ENCODE peak calls at places on chromosomes 4 and X, in seven cellular contexts. One of them, this sample, is unnamed.

GRCh38 chr4:73668806-73669205 is 48.6 kb upstream of the RASSF6 start:
- DNase-seq in H1: no peak
- DNase-seq in mesendoderm: no peak
- DNase-seq in neuronal stem cell: no peak
- DNase-seq in IMR-90: no peak
- DNase-seq in trophoblast cell: no peak
- DNase-seq in H9: no peak
- DNase-seq in this sample: peak

GRCh38 chr4:140281828-140282227 is 91.6 kb upstream of the SCOC start:
- DNase-seq in H1: no peak
- DNase-seq in H9: no peak
- DNase-seq in trophoblast cell: no peak
- DNase-seq in IMR-90: peak
- DNase-seq in neuronal stem cell: no peak
- DNase-seq in mesendoderm: no peak
- DNase-seq in this sample: peak

GRCh38 chr4:13966241-13967195 is 339.0 kb upstream of the BOD1L1 start:
- DNase-seq in H9: no peak
- DNase-seq in neuronal stem cell: no peak
- DNase-seq in mesendoderm: peak
- DNase-seq in trophoblast cell: no peak
- DNase-seq in H1: no peak
- DNase-seq in IMR-90: peak
- DNase-seq in this sample: peak

GRCh38 chr4:80035336-80035735 is 37.7 kb downstream of the ANTXR2 start:
- DNase-seq in neuronal stem cell: no peak
- DNase-seq in H9: no peak
- DNase-seq in H1: no peak
- DNase-seq in trophoblast cell: no peak
- DNase-seq in IMR-90: no peak
- DNase-seq in mesendoderm: peak
- DNase-seq in this sample: no peak

GRCh38 chr4:11529625-11530201 is 101.0 kb upstream of the HS3ST1 start:
- DNase-seq in H1: no peak
- DNase-seq in IMR-90: peak
- DNase-seq in trophoblast cell: no peak
- DNase-seq in H9: no peak
- DNase-seq in neuronal stem cell: no peak
- DNase-seq in mesendoderm: no peak
- DNase-seq in this sample: peak

GRCh38 chr4:153290134-153290533 is 54.4 kb upstream of the MND1 start:
- DNase-seq in neuronal stem cell: no peak
- DNase-seq in IMR-90: no peak
- DNase-seq in trophoblast cell: no peak
- DNase-seq in mesendoderm: no peak
- DNase-seq in H1: no peak
- DNase-seq in H9: no peak
- DNase-seq in this sample: no peak

GRCh38 chr4:139750099-139750498 is 84.5 kb downstream of the MGST2 start:
- DNase-seq in trophoblast cell: no peak
- DNase-seq in H9: no peak
- DNase-seq in H1: no peak
- DNase-seq in mesendoderm: peak
- DNase-seq in neuronal stem cell: no peak
- DNase-seq in IMR-90: no peak
- DNase-seq in this sample: no peak

GRCh38 chr4:121072836-121073362 is 564 bp upstream of the NDNF start:
- DNase-seq in mesendoderm: peak
- DNase-seq in H1: no peak
- DNase-seq in trophoblast cell: no peak
- DNase-seq in neuronal stem cell: peak
- DNase-seq in H9: peak
- DNase-seq in IMR-90: no peak
- DNase-seq in this sample: no peak

GRCh38 chr4:156837625-156838345 is 133.8 kb downstream of the PDGFC start:
- DNase-seq in H9: no peak
- DNase-seq in neuronal stem cell: no peak
- DNase-seq in IMR-90: no peak
- DNase-seq in mesendoderm: no peak
- DNase-seq in H1: no peak
- DNase-seq in trophoblast cell: no peak
- DNase-seq in this sample: no peak

GRCh38 chrX:135632353-135632752 is 81.1 kb upstream of the CT45A1 start:
- DNase-seq in trophoblast cell: no peak
- DNase-seq in H9: no peak
- DNase-seq in H1: no peak
- DNase-seq in neuronal stem cell: no peak
- DNase-seq in IMR-90: no peak
- DNase-seq in mesendoderm: no peak
- DNase-seq in this sample: no peak

GRCh38 chr4:2689114-2689513 is 67.0 kb downstream of the TNIP2 start:
- DNase-seq in trophoblast cell: no peak
- DNase-seq in neuronal stem cell: no peak
- DNase-seq in H9: no peak
- DNase-seq in IMR-90: no peak
- DNase-seq in H1: no peak
- DNase-seq in mesendoderm: no peak
- DNase-seq in this sample: no peak

GRCh38 chr4:152998861-152999260 is 62.7 kb downstream of the FHDC1 start:
- DNase-seq in trophoblast cell: no peak
- DNase-seq in H9: no peak
- DNase-seq in H1: no peak
- DNase-seq in neuronal stem cell: no peak
- DNase-seq in mesendoderm: no peak
- DNase-seq in IMR-90: no peak
- DNase-seq in this sample: no peak

GRCh38 chr4:122914292-122914904 is 8.0 kb downstream of the NUDT6 start:
- DNase-seq in H1: no peak
- DNase-seq in mesendoderm: no peak
- DNase-seq in IMR-90: peak
- DNase-seq in neuronal stem cell: no peak
- DNase-seq in H9: no peak
- DNase-seq in trophoblast cell: peak
- DNase-seq in this sample: no peak

GRCh38 chrX:73944582-73944947 is 359.4 kb upstream of the ZCCHC13 start:
- DNase-seq in neuronal stem cell: no peak
- DNase-seq in H9: no peak
- DNase-seq in IMR-90: peak
- DNase-seq in mesendoderm: peak
- DNase-seq in H1: no peak
- DNase-seq in trophoblast cell: no peak
- DNase-seq in this sample: no peak

GRCh38 chrX:56319165-56319564 is 87.0 kb downstream of the KLF8 start:
- DNase-seq in mesendoderm: no peak
- DNase-seq in H1: no peak
- DNase-seq in neuronal stem cell: no peak
- DNase-seq in H9: no peak
- DNase-seq in IMR-90: no peak
- DNase-seq in trophoblast cell: no peak
- DNase-seq in this sample: no peak

GRCh38 chrX:115330498-115331138 is 41.1 kb downstream of the LUZP4 start:
- DNase-seq in IMR-90: peak
- DNase-seq in trophoblast cell: peak
- DNase-seq in mesendoderm: peak
- DNase-seq in neuronal stem cell: no peak
- DNase-seq in H1: no peak
- DNase-seq in H9: peak
- DNase-seq in this sample: peak

GRCh38 chrX:105744291-105744690 is 78.0 kb upstream of the NRK start:
- DNase-seq in neuronal stem cell: no peak
- DNase-seq in IMR-90: no peak
- DNase-seq in H1: no peak
- DNase-seq in H9: no peak
- DNase-seq in mesendoderm: no peak
- DNase-seq in trophoblast cell: peak
- DNase-seq in this sample: no peak

GRCh38 chr4:14701896-14702295 is 300.4 kb upstream of the CPEB2 start:
- DNase-seq in H1: no peak
- DNase-seq in trophoblast cell: no peak
- DNase-seq in neuronal stem cell: no peak
- DNase-seq in mesendoderm: no peak
- DNase-seq in IMR-90: no peak
- DNase-seq in H9: no peak
- DNase-seq in this sample: no peak

GRCh38 chrX:85611926-85612325 is 232.5 kb upstream of the POF1B start:
- DNase-seq in mesendoderm: no peak
- DNase-seq in neuronal stem cell: no peak
- DNase-seq in H1: no peak
- DNase-seq in trophoblast cell: no peak
- DNase-seq in H9: no peak
- DNase-seq in IMR-90: peak
- DNase-seq in this sample: peak

GRCh38 chrX:40213092-40213491 is 115.3 kb upstream of the BCOR start:
- DNase-seq in trophoblast cell: no peak
- DNase-seq in H1: no peak
- DNase-seq in IMR-90: no peak
- DNase-seq in mesendoderm: no peak
- DNase-seq in H9: no peak
- DNase-seq in neuronal stem cell: no peak
- DNase-seq in this sample: no peak

GRCh38 chr4:68904786-68905185 is 46.8 kb downstream of the UGT2A3 start:
- DNase-seq in H9: peak
- DNase-seq in trophoblast cell: no peak
- DNase-seq in mesendoderm: peak
- DNase-seq in IMR-90: no peak
- DNase-seq in neuronal stem cell: no peak
- DNase-seq in H1: no peak
- DNase-seq in this sample: no peak

GRCh38 chr4:175378372-175378771 is 433.7 kb downstream of the GPM6A start:
- DNase-seq in IMR-90: no peak
- DNase-seq in trophoblast cell: no peak
- DNase-seq in mesendoderm: peak
- DNase-seq in H9: no peak
- DNase-seq in neuronal stem cell: no peak
- DNase-seq in H1: no peak
- DNase-seq in this sample: no peak

GRCh38 chrX:123851010-123851409 is 8.8 kb upstream of the XIAP start:
- DNase-seq in H1: no peak
- DNase-seq in trophoblast cell: no peak
- DNase-seq in neuronal stem cell: no peak
- DNase-seq in mesendoderm: peak
- DNase-seq in H9: no peak
- DNase-seq in IMR-90: no peak
- DNase-seq in this sample: no peak

DNA sequence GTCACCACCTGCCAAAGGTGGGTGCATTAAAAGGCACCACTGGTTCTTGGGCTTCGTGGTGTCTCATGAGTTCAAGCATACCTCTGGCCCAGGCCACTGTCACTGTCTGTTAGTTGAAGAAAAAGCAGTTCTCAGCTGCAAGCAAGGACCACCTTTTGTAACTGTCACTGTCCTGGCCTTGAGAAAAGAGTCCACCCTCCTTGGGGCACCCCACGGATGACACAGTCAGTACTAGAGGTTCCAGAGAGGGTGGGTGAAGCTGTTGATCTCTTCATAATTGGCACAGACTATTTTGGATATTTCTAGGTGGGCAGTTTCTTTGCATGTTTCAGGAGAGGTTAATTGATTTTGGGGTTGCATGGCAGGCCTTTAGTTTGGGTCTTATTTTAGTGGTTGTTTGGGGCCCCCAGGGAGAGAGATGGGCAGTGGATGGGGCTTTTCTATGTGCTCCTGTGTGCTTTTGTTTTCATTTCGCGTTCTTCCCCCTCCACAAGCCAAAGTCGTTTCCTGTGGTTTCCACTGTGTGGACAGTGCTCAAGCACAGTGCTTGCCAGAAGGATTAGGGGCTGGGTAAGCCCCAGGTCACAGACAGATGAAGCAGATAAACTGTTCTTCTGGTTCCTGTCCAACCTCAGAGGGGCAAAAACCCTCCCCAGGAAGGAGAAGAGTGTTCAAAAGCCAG is 156.2 kb upstream of the PPP1R2C start:
- DNase-seq in mesendoderm: no peak
- DNase-seq in trophoblast cell: no peak
- DNase-seq in neuronal stem cell: no peak
- DNase-seq in H1: no peak
- DNase-seq in IMR-90: no peak
- DNase-seq in H9: no peak
- DNase-seq in this sample: peak
- H3K4me2 ChIP-seq in mesendoderm: no peak
- H3K4me2 ChIP-seq in trophoblast cell: no peak
- H3K4me2 ChIP-seq in neuronal stem cell: no peak
- H3K4me2 ChIP-seq in H1: no peak
- H3K4me2 ChIP-seq in IMR-90: no peak
- H3K4me2 ChIP-seq in H9: no peak
- H3K4me2 ChIP-seq in this sample: no peak

GRCh38 chrX:71466979-71467523 is 65.9 kb upstream of the OGT start:
- DNase-seq in H9: no peak
- DNase-seq in IMR-90: no peak
- DNase-seq in trophoblast cell: no peak
- DNase-seq in neuronal stem cell: no peak
- DNase-seq in mesendoderm: no peak
- DNase-seq in H1: no peak
- DNase-seq in this sample: no peak
- H2BK120ac ChIP-seq in H9: no peak
- H2BK120ac ChIP-seq in IMR-90: no peak
- H2BK120ac ChIP-seq in trophoblast cell: no peak
- H2BK120ac ChIP-seq in neuronal stem cell: no peak
- H2BK120ac ChIP-seq in mesendoderm: no peak
- H2BK120ac ChIP-seq in H1: no peak
- H2BK120ac ChIP-seq in this sample: no peak

GRCh38 chr4:82775243-82775642 is 23.4 kb downstream of the SCD5 start:
- DNase-seq in H9: peak
- DNase-seq in IMR-90: no peak
- DNase-seq in mesendoderm: no peak
- DNase-seq in H1: no peak
- DNase-seq in trophoblast cell: no peak
- DNase-seq in neuronal stem cell: no peak
- DNase-seq in this sample: no peak

GRCh38 chr4:82779032-82779431 is 19.6 kb downstream of the SCD5 start:
- DNase-seq in trophoblast cell: no peak
- DNase-seq in mesendoderm: no peak
- DNase-seq in H9: no peak
- DNase-seq in H1: no peak
- DNase-seq in neuronal stem cell: no peak
- DNase-seq in IMR-90: no peak
- DNase-seq in this sample: no peak

GRCh38 chr4:82774711-82775171 is 23.9 kb downstream of the SCD5 start:
- DNase-seq in mesendoderm: peak
- DNase-seq in trophoblast cell: no peak
- DNase-seq in H1: no peak
- DNase-seq in IMR-90: peak
- DNase-seq in H9: peak
- DNase-seq in neuronal stem cell: no peak
- DNase-seq in this sample: no peak

GRCh38 chr4:82777857-82778525 is 20.6 kb downstream of the SCD5 start:
- DNase-seq in IMR-90: no peak
- DNase-seq in H9: peak
- DNase-seq in neuronal stem cell: no peak
- DNase-seq in H1: no peak
- DNase-seq in trophoblast cell: no peak
- DNase-seq in mesendoderm: no peak
- DNase-seq in this sample: no peak

GRCh38 chr4:82776925-82777542 is 21.6 kb downstream of the SCD5 start:
- DNase-seq in trophoblast cell: peak
- DNase-seq in H9: peak
- DNase-seq in H1: no peak
- DNase-seq in IMR-90: peak
- DNase-seq in neuronal stem cell: no peak
- DNase-seq in mesendoderm: no peak
- DNase-seq in this sample: no peak
- H3K4me2 ChIP-seq in trophoblast cell: no peak
- H3K4me2 ChIP-seq in H9: no peak
- H3K4me2 ChIP-seq in H1: no peak
- H3K4me2 ChIP-seq in IMR-90: peak
- H3K4me2 ChIP-seq in neuronal stem cell: no peak
- H3K4me2 ChIP-seq in mesendoderm: no peak
- H3K4me2 ChIP-seq in this sample: no peak

GRCh38 chr4:16245241-16245640 is 19.0 kb upstream of the TAPT1 start:
- DNase-seq in trophoblast cell: no peak
- DNase-seq in mesendoderm: peak
- DNase-seq in neuronal stem cell: no peak
- DNase-seq in IMR-90: no peak
- DNase-seq in H9: no peak
- DNase-seq in H1: no peak
- DNase-seq in this sample: no peak
- H2BK120ac ChIP-seq in trophoblast cell: no peak
- H2BK120ac ChIP-seq in mesendoderm: no peak
- H2BK120ac ChIP-seq in neuronal stem cell: no peak
- H2BK120ac ChIP-seq in IMR-90: no peak
- H2BK120ac ChIP-seq in H9: no peak
- H2BK120ac ChIP-seq in H1: no peak
- H2BK120ac ChIP-seq in this sample: no peak

This sample was measured in mesenchymal stem cell.